ENCODE peak calls at places on chromosomes 16 and 17, in nine cellular contexts. B is gastrocnemius medialis, X is endodermal cell, T is ascending aorta, K is Caco-2, L is colonic mucosa, F is neural progenitor cell, V is RWPE2, P is iPS DF 6.9. J is an unnamed sample. For H3K4me1 and H3K36me3, the result is how much of the 10 kb centered on the place peaks cover.

GRCh38 chr17:53336281-53336680 is 486.4 kb upstream of the KIF2B start:
- DNase-seq in B (no peak), X (no peak), T (no peak), K (no peak), L (no peak), F (no peak), V (no peak), P (no peak), J (no peak)

GRCh38 chr17:10292057-10292931 is 80.5 kb downstream of the MYH13 start:
- DNase-seq in B (peak), X (peak), T (no peak), K (no peak), L (no peak), F (no peak), V (peak), P (no peak), J (no peak)

GRCh38 chr16:89320717-89321501 is 103.4 kb downstream of the ZNF778 start:
- DNase-seq in B (peak), X (peak), T (no peak), K (peak), L (peak), F (peak), V (no peak), P (no peak), J (no peak)

GRCh38 chr16:4410335-4411075 is 5.9 kb downstream of the CORO7 start:
- DNase-seq in B (no peak), X (no peak), T (no peak), K (no peak), L (peak), F (no peak), V (no peak), P (no peak), J (peak)

GRCh38 chr17:81057079-81057730 is 22.3 kb downstream of the BAIAP2 start:
- DNase-seq in B (peak), X (peak), T (no peak), K (peak), L (peak), F (peak), V (peak), P (no peak), J (peak)

GRCh38 chr17:74183411-74183810 is 20.1 kb upstream of the RPL38 start:
- DNase-seq in B (no peak), X (no peak), T (no peak), K (no peak), L (no peak), F (no peak), V (no peak), P (no peak), J (no peak)

GRCh38 chr16:1654505-1655268 is 23.4 kb upstream of the JPT2 start:
- DNase-seq in B (no peak), X (no peak), T (no peak), K (no peak), L (no peak), F (no peak), V (no peak), P (no peak), J (no peak)

GRCh38 chr16:20598832-20599469 is 22.8 kb upstream of the ACSM2B start:
- DNase-seq in B (no peak), X (no peak), T (no peak), K (peak), L (no peak), F (peak), V (no peak), P (no peak), J (no peak)

GRCh38 chr16:73093146-73094144 is 45.5 kb upstream of the ZFHX3 start:
- DNase-seq in B (peak), X (no peak), T (no peak), K (no peak), L (no peak), F (no peak), V (no peak), P (no peak), J (peak)

GRCh38 chr16:89102035-89102776 is 8.6 kb downstream of the ACSF3 start:
- DNase-seq in B (no peak), X (peak), T (no peak), K (no peak), L (peak), F (no peak), V (no peak), P (no peak), J (no peak)

GRCh38 chr17:38710985-38711384 is 5.9 kb downstream of the MLLT6 start:
- DNase-seq in B (no peak), X (no peak), T (no peak), K (no peak), L (no peak), F (no peak), V (no peak), P (no peak), J (no peak)

GRCh38 chr16:3458278-3458851 is 14.9 kb downstream of the NAA60 start:
- DNase-seq in B (peak), X (peak), T (no peak), K (no peak), L (peak), F (peak), V (no peak), P (no peak), J (peak)

GRCh38 chr17:65855245-65855644 is 293.8 kb upstream of the AXIN2 start:
- DNase-seq in B (no peak), X (peak), T (no peak), K (no peak), L (peak), F (no peak), V (no peak), P (no peak), J (no peak)

GRCh38 chr16:25478476-25478875 is 213.3 kb upstream of the HS3ST4 start:
- DNase-seq in B (no peak), X (no peak), T (no peak), K (no peak), L (no peak), F (no peak), V (no peak), P (no peak), J (no peak)

GRCh38 chr17:75034236-75034908 is 12.4 kb downstream of the ATP5PD start:
- DNase-seq in B (peak), X (peak), T (peak), K (peak), L (peak), F (peak), V (peak), P (peak), J (peak)

GRCh38 chr16:56614549-56614991 is 6.2 kb downstream of the MT2A start:
- DNase-seq in B (no peak), X (no peak), T (no peak), K (no peak), L (no peak), F (no peak), V (no peak), P (no peak), J (no peak)

GRCh38 chr17:43814026-43814425 is 18.9 kb downstream of the MPP3 start:
- DNase-seq in B (no peak), X (peak), T (no peak), K (no peak), L (no peak), F (no peak), V (no peak), P (no peak), J (no peak)

GRCh38 chr17:17752822-17753448 is 71.7 kb downstream of the RAI1 start:
- DNase-seq in B (no peak), X (peak), T (no peak), K (no peak), L (no peak), F (no peak), V (no peak), P (no peak), J (no peak)
- H3K4me1 ChIP-seq in B (under half), X (under half), T (under half), K (under half), L (under half), F (under half), V (under half), P (under half), J (under half)

DNA sequence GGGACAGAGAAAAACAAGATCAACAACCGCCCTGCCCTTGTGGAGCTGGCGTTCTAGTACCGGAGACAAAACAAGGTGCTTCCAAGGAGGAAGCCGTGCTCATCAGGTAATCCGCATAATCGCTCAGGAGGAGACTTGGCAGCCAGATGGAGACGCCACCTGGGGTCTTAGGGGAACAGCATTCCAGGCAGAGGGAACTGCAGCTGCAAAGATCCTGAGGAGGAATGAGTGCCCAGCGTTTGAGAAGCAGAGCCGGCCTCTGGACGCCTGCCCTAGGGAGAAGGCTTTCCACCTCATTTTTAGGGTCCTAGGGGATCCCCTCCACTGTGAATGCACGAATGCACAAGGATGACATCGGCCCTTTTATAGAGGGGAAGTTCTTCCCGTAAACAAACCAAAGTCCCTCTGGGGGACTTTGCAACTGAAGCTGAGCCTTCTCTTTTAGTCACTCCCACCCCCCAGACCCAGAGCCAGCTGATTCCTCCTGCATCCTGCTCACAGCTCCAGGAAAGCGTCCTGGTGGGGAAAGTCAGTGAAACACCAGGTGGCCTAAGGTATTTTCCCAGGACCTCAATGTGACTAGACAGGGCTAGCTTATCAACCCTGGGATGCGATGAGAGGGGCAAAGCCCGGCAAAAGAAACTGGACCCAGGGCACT is 13.2 kb upstream of the MPRIP start:
- DNase-seq in B (no peak), X (peak), T (no peak), K (peak), L (no peak), F (peak), V (no peak), P (no peak), J (no peak)
- H3K4me3 ChIP-seq in B (no peak), X (no peak), T (no peak), K (no peak), L (no peak), F (no peak), V (no peak), P (no peak), J (no peak)

GRCh38 chr16:19574625-19575024 is 19.1 kb downstream of the VPS35L start:
- DNase-seq in B (no peak), X (no peak), T (no peak), K (no peak), L (no peak), F (no peak), V (no peak), P (no peak), J (no peak)
- H3K36me3 ChIP-seq in B (under half), X (half or more), T (under half), K (under half), L (under half), F (under half), V (under half), P (under half), J (under half)

GRCh38 chr17:82295472-82295814 is 21.9 kb upstream of the CSNK1D start:
- DNase-seq in B (no peak), X (no peak), T (no peak), K (no peak), L (no peak), F (no peak), V (no peak), P (no peak), J (no peak)
- H3K4me1 ChIP-seq in B (under half), X (under half), T (under half), K (under half), L (under half), F (under half), V (half or more), P (under half), J (under half)

GRCh38 chr17:79930786-79931516 is 91.7 kb upstream of the CBX4 start:
- DNase-seq in B (no peak), X (peak), T (no peak), K (no peak), L (no peak), F (peak), V (no peak), P (no peak), J (no peak)

GRCh38 chr17:79927688-79928501 is 88.7 kb upstream of the CBX4 start:
- DNase-seq in B (no peak), X (no peak), T (no peak), K (no peak), L (no peak), F (no peak), V (no peak), P (no peak), J (no peak)

GRCh38 chr17:79928502-79929256 is 89.4 kb upstream of the CBX4 start:
- DNase-seq in B (no peak), X (no peak), T (no peak), K (no peak), L (no peak), F (no peak), V (no peak), P (no peak), J (no peak)

GRCh38 chr17:79930077-79930785 is 91.0 kb upstream of the CBX4 start:
- DNase-seq in B (no peak), X (peak), T (no peak), K (no peak), L (no peak), F (peak), V (no peak), P (no peak), J (no peak)

GRCh38 chr17:79929257-79930076 is 90.2 kb upstream of the CBX4 start:
- DNase-seq in B (no peak), X (peak), T (no peak), K (no peak), L (no peak), F (peak), V (no peak), P (no peak), J (no peak)
- H3K4me3 ChIP-seq in B (no peak), X (peak), T (no peak), K (no peak), L (no peak), F (peak), V (no peak), P (no peak), J (peak)

GRCh38 chr16:84738255-84739038 is 38.6 kb downstream of the USP10 start:
- DNase-seq in B (peak), X (peak), T (peak), K (peak), L (peak), F (peak), V (peak), P (peak), J (peak)
- H3K36me3 ChIP-seq in B (under half), X (half or more), T (under half), K (under half), L (under half), F (under half), V (half or more), P (under half), J (under half)

DNA sequence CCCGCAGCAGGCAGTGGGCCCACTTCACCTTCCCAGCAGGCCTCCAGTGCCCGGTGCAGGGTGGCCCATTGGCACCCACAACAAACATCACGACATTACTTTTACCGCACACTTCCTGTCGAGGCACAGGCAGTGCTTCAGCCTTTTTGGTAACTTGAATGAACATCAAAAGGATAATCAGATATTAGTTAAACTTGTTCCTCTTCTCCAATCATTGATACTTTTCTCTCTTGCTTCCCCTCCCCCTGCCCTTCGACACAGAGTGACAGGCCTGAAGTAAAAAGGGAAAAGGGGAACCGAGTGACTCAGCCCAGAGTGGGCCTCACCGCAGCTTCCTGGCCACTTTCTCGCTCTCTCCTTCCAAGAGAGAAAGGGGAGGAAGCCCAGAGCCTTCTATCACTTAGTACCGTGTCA is 507.0 kb downstream of the MAF start:
- DNase-seq in B (peak), X (no peak), T (no peak), K (no peak), L (peak), F (no peak), V (no peak), P (no peak), J (no peak)
- H3K4me1 ChIP-seq in B (under half), X (under half), T (under half), K (under half), L (under half), F (under half), V (under half), P (under half), J (under half)

GRCh38 chr16:67848118-67848517 is 625 bp upstream of the CENPT start:
- DNase-seq in B (no peak), X (no peak), T (no peak), K (no peak), L (no peak), F (no peak), V (no peak), P (no peak), J (no peak)
- H3K4me3 ChIP-seq in B (peak), X (peak), T (peak), K (peak), L (peak), F (peak), V (peak), P (peak), J (peak)

GRCh38 chr16:85915125-85915845 is 16.3 kb downstream of the IRF8 start:
- DNase-seq in B (no peak), X (no peak), T (no peak), K (no peak), L (no peak), F (no peak), V (no peak), P (no peak), J (no peak)

GRCh38 chr16:85917959-85918358 is 19.0 kb downstream of the IRF8 start:
- DNase-seq in B (no peak), X (no peak), T (no peak), K (no peak), L (no peak), F (no peak), V (no peak), P (no peak), J (no peak)

GRCh38 chr16:85916141-85916890 is 17.4 kb downstream of the IRF8 start:
- DNase-seq in B (no peak), X (no peak), T (no peak), K (peak), L (peak), F (no peak), V (no peak), P (no peak), J (no peak)

GRCh38 chr16:85918436-85918835 is 19.5 kb downstream of the IRF8 start:
- DNase-seq in B (no peak), X (no peak), T (no peak), K (no peak), L (no peak), F (no peak), V (no peak), P (no peak), J (no peak)

DNA sequence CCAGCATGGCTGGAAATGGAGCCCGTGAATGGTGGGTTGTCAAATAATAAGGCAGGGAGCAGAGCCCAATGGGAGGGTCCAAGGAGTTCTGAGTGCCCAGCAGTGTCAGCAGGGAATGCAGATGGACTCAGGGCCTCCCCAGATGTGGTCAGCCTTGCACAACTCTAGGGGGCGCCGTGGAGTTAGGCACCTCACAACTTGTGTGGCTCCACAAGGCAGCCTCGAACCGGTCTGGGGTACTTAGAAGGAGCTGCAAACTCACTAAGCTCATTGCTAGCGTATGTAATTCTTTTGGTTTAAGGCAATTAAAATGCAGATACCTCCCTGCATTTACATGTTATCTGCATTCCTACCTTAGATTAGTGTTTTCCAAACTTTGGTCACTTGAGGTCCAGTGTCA is 18.1 kb downstream of the IRF8 start:
- DNase-seq in B (no peak), X (no peak), T (no peak), K (no peak), L (no peak), F (no peak), V (no peak), P (no peak), J (no peak)
- H3K36me3 ChIP-seq in B (under half), X (under half), T (under half), K (under half), L (under half), F (under half), V (under half), P (under half), J (under half)

GRCh38 chr16:81632392-81633146 is 146.5 kb upstream of the PLCG2 start:
- DNase-seq in B (no peak), X (no peak), T (peak), K (no peak), L (peak), F (no peak), V (no peak), P (no peak), J (no peak)
- H3K4me1 ChIP-seq in B (under half), X (under half), T (under half), K (under half), L (under half), F (half or more), V (under half), P (under half), J (under half)

J was measured in HAP-1.